ENCODE peak calls at places on chromosomes 3 and 15, in eight cellular contexts. B is brain microvascular endothelial cell, K is CD14-positive monocyte, S is HCT116, W is heart right ventricle, Q is esophagus muscularis mucosa, Y is thyroid gland, Z is A549. V is an unnamed sample.

GRCh38 chr3:160379628-160380214 is 19.3 kb downstream of the IFT80 start:
- DNase-seq in B (no peak), K (no peak), S (no peak), W (no peak), Q (no peak), Y (no peak), Z (no peak), V (no peak)

GRCh38 chr3:58178528-58179234 is 32.1 kb downstream of the DNASE1L3 start:
- DNase-seq in B (no peak), K (no peak), S (no peak), W (no peak), Q (no peak), Y (no peak), Z (no peak), V (no peak)

GRCh38 chr15:38202356-38202755 is 50.3 kb upstream of the SPRED1 start:
- DNase-seq in B (no peak), K (no peak), S (no peak), W (no peak), Q (no peak), Y (peak; percentile 26), Z (no peak), V (no peak)

GRCh38 chr3:39327746-39328349 is 1.7 kb upstream of the CCR8 start:
- DNase-seq in B (no peak), K (no peak), S (no peak), W (no peak), Q (no peak), Y (no peak), Z (no peak), V (no peak)

GRCh38 chr15:40307421-40308165 is at the start of gene PLCB2:
- DNase-seq in B (no peak), K (peak; percentile 61), S (no peak), W (no peak), Q (no peak), Y (no peak), Z (peak; percentile 23), V (no peak)

GRCh38 chr3:8303466-8303865 is 198.2 kb upstream of the LMCD1 start:
- DNase-seq in B (no peak), K (no peak), S (no peak), W (no peak), Q (peak; percentile 19), Y (no peak), Z (no peak), V (no peak)

GRCh38 chr15:30882861-30883433 is 20.8 kb upstream of the FAN1 start:
- DNase-seq in B (no peak), K (no peak), S (no peak), W (no peak), Q (no peak), Y (no peak), Z (no peak), V (no peak)

GRCh38 chr15:75452968-75453702 is 1.6 kb upstream of the SIN3A start:
- DNase-seq in B (peak; percentile 14), K (peak; percentile 47), S (peak; percentile 21), W (peak; percentile 47), Q (peak; percentile 92), Y (peak; percentile 48), Z (peak; percentile 25), V (no peak)

GRCh38 chr15:100383302-100384107 is 41.7 kb upstream of the ADAMTS17 start:
- DNase-seq in B (peak; percentile 9), K (no peak), S (peak; percentile 8), W (no peak), Q (no peak), Y (peak; percentile 52), Z (peak; percentile 39), V (no peak)

GRCh38 chr3:141051641-141052569 is 758 bp downstream of the SPSB4 start:
- DNase-seq in B (no peak), K (no peak), S (no peak), W (no peak), Q (peak; percentile 89), Y (no peak), Z (no peak), V (no peak)
- TF ChIP-seq CTCF in B (peak; percentile 22), K (no peak), S (no peak), W (no peak), Q (no peak), Y (no peak), Z (no peak), V (peak; percentile 7)

GRCh38 chr3:180855364-180855763 is 57.1 kb upstream of the FXR1 start:
- DNase-seq in B (no peak), K (no peak), S (peak; percentile 26), W (no peak), Q (no peak), Y (no peak), Z (no peak), V (no peak)
- TF ChIP-seq CTCF in B (no peak), K (no peak), S (peak; percentile 47), W (no peak), Q (no peak), Y (no peak), Z (no peak), V (peak; percentile 37)

DNA sequence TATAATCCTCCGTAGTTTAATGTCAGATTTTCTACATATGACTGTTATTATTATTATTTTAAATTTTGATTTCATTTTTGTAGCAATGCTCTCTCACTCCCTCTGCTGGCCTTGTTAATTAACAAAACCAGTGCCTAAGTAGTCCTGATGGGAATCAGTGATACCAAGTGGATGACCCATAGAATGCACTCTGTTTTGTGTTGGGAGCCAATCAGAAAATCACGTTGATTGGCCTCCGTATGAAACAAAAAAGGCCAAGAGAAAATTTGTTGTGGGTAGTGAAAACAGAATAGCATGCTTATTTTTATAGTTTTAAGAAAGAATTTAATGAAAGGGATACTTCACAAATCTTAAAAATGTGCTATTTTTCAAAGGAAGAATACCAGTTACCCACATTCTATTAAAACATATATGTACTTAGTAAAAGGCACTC is 34.4 kb upstream of the MEIS2 start:
- DNase-seq in B (peak; percentile 37), K (no peak), S (peak; percentile 54), W (no peak), Q (no peak), Y (no peak), Z (peak; percentile 15), V (no peak)
- TF ChIP-seq CTCF in B (peak; percentile 71), K (peak; percentile 42), S (peak; percentile 63), W (peak; percentile 80), Q (peak; percentile 66), Y (peak; percentile 68), Z (peak; percentile 51), V (peak; percentile 57)

GRCh38 chr3:88061749-88062148 is 2.7 kb downstream of the ZNF654 start:
- DNase-seq in B (no peak), K (no peak), S (no peak), W (no peak), Q (no peak), Y (no peak), Z (no peak), V (no peak)

GRCh38 chr3:88058322-88058592 is 548 bp downstream of the CGGBP1 start:
- DNase-seq in B (no peak), K (no peak), S (no peak), W (no peak), Q (no peak), Y (no peak), Z (peak; percentile 13), V (no peak)

GRCh38 chr3:88059380-88060160 is 515 bp downstream of the ZNF654 start:
- DNase-seq in B (no peak), K (no peak), S (no peak), W (peak; percentile 12), Q (peak; percentile 91), Y (peak; percentile 21), Z (peak; percentile 15), V (no peak)

GRCh38 chr3:88058593-88059379 is at the start of the genes CGGBP1 and ZNF654:
- DNase-seq in B (peak; percentile 99), K (peak; percentile 99), S (peak; percentile 97), W (peak; percentile 99), Q (peak; percentile 100), Y (peak; percentile 98), Z (peak; percentile 86), V (peak; percentile 55)

DNA sequence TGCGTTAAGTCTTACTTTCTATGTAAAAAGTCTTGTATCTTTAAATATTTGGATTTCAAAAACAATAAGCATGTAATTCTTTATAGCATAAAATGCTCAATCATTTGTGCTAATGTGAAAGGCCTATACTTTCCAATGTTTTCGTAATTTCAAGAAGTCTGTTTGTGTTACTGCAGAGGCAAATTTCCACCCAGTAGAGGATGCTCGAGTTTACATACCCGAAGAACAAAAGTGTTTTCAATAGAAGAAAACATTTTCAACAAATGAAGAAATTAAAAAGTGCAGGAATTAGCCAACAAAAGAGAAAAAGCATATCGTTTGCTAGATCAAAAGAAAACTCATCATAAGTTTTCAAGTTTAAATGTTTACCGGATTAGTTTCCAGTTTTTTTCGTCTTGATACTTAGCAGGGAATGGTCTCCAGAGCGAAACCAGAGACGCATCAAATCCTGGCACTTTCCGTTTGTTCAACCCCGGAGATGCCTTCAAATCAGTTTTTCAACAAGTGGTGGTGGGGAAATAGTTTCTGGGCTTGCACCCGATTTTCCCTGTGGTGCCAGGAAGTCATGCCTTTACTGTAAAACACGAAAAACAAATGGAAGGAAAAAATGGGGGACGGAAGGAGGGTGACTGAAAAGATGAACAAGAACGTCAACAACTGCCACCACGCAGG is 1.0 kb downstream of the CGGBP1 start:
- DNase-seq in B (peak; percentile 4), K (no peak), S (no peak), W (peak; percentile 8), Q (no peak), Y (no peak), Z (no peak), V (no peak)
- TF ChIP-seq CTCF in B (no peak), K (no peak), S (no peak), W (no peak), Q (peak; percentile 15), Y (peak; percentile 15), Z (no peak), V (no peak)

GRCh38 chr3:25661694-25662455 is 2.8 kb downstream of the TOP2B start:
- DNase-seq in B (no peak), K (no peak), S (no peak), W (no peak), Q (no peak), Y (no peak), Z (no peak), V (no peak)

GRCh38 chr3:25662921-25663320 is 1.8 kb downstream of the TOP2B start:
- DNase-seq in B (no peak), K (no peak), S (no peak), W (no peak), Q (no peak), Y (no peak), Z (no peak), V (no peak)

GRCh38 chr3:25664066-25664809 is 469 bp downstream of the TOP2B start:
- DNase-seq in B (peak; percentile 39), K (peak; percentile 46), S (peak; percentile 3), W (peak; percentile 74), Q (no peak), Y (peak; percentile 83), Z (peak; percentile 23), V (no peak)

GRCh38 chr3:25664810-25665645 is at the start of gene TOP2B:
- DNase-seq in B (peak; percentile 94), K (peak; percentile 93), S (peak; percentile 86), W (peak; percentile 97), Q (peak; percentile 99), Y (peak; percentile 96), Z (peak; percentile 98), V (peak; percentile 62)

GRCh38 chr3:25663324-25664065 is 1.2 kb downstream of the TOP2B start:
- DNase-seq in B (no peak), K (no peak), S (peak; percentile 8), W (no peak), Q (no peak), Y (no peak), Z (peak; percentile 22), V (no peak)
- TF ChIP-seq CTCF in B (no peak), K (no peak), S (no peak), W (no peak), Q (no peak), Y (no peak), Z (no peak), V (no peak)

V was measured in D721Med.